ENCODE peak calls at places on chromosomes 11 and 22, in five cellular contexts. R is AG04450, I is astrocyte of the spinal cord, X is psoas muscle, E is fibroblast of lung. K is an unnamed sample.

GRCh38 chr11:64856382-64857227 is 12.2 kb upstream of the CDC42BPG start:
- DNase-seq in R (no peak), I (peak), X (peak), E (peak), K (peak)

GRCh38 chr11:36840378-36840777 is 242.3 kb upstream of the RAG2 start:
- DNase-seq in R (no peak), I (no peak), X (no peak), E (no peak), K (no peak)

GRCh38 chr22:28703436-28703835 is 23.8 kb upstream of the TTC28 start:
- DNase-seq in R (no peak), I (no peak), X (no peak), E (no peak), K (peak)

GRCh38 chr22:33792837-33793236 is 127.4 kb downstream of the LARGE1 start:
- DNase-seq in R (no peak), I (no peak), X (no peak), E (no peak), K (no peak)

GRCh38 chr11:34345991-34346480 is 11.8 kb downstream of the ABTB2 start:
- DNase-seq in R (no peak), I (peak), X (peak), E (peak), K (peak)

GRCh38 chr11:116207349-116207748 is 565.4 kb downstream of the BUD13 start:
- DNase-seq in R (no peak), I (no peak), X (no peak), E (no peak), K (no peak)

GRCh38 chr11:5038336-5038735 is 8.0 kb upstream of the OR52J3 start:
- DNase-seq in R (no peak), I (no peak), X (no peak), E (no peak), K (peak)

GRCh38 chr11:10990637-10991036 is 132.8 kb upstream of the ZBED5 start:
- DNase-seq in R (no peak), I (no peak), X (no peak), E (peak), K (no peak)

GRCh38 chr11:59207988-59208432 is 4.7 kb downstream of the MPEG1 start:
- DNase-seq in R (peak), I (peak), X (no peak), E (peak), K (peak)

GRCh38 chr22:50620861-50621490 is 7.0 kb downstream of the ARSA start:
- DNase-seq in R (no peak), I (peak), X (no peak), E (no peak), K (no peak)

GRCh38 chr11:5966958-5967357 is 1.3 kb downstream of the OR56A5 start:
- DNase-seq in R (no peak), I (no peak), X (no peak), E (no peak), K (no peak)

GRCh38 chr22:26581769-26582168 is 8.2 kb downstream of the TPST2 start:
- DNase-seq in R (no peak), I (no peak), X (no peak), E (no peak), K (no peak)

GRCh38 chr11:34002420-34002819 is 49.1 kb upstream of the CAPRIN1 start:
- DNase-seq in R (no peak), I (no peak), X (no peak), E (no peak), K (no peak)

GRCh38 chr11:10208045-10208674 is 85.9 kb downstream of the SBF2 start:
- DNase-seq in R (no peak), I (peak), X (no peak), E (peak), K (peak)

GRCh38 chr11:27934830-27935145 is 173.2 kb downstream of the KIF18A start:
- DNase-seq in R (peak), I (peak), X (no peak), E (peak), K (peak)

GRCh38 chr11:22832315-22833041 is 2.9 kb upstream of the SVIP start:
- DNase-seq in R (no peak), I (no peak), X (no peak), E (no peak), K (no peak)

GRCh38 chr22:47144076-47144765 is 381.8 kb downstream of the TBC1D22A start:
- DNase-seq in R (no peak), I (no peak), X (no peak), E (no peak), K (no peak)

GRCh38 chr11:60937144-60937527 is 12.9 kb downstream of the TMEM132A start:
- DNase-seq in R (no peak), I (no peak), X (no peak), E (no peak), K (peak)

GRCh38 chr11:359181-359714 is 10.1 kb upstream of the B4GALNT4 start:
- DNase-seq in R (no peak), I (no peak), X (no peak), E (no peak), K (peak)

GRCh38 chr11:454043-454442 is 4.0 kb downstream of the PTDSS2 start:
- DNase-seq in R (no peak), I (no peak), X (no peak), E (no peak), K (no peak)

GRCh38 chr11:131724436-131724995 is 354.1 kb downstream of the NTM start:
- DNase-seq in R (no peak), I (no peak), X (no peak), E (no peak), K (no peak)

GRCh38 chr22:42371112-42371900 is 60.9 kb downstream of the NFAM1 start:
- DNase-seq in R (no peak), I (no peak), X (no peak), E (no peak), K (no peak)

GRCh38 chr22:48192071-48192470 is 1429.6 kb downstream of the TBC1D22A start:
- DNase-seq in R (no peak), I (no peak), X (no peak), E (no peak), K (no peak)
- TF ChIP-seq CTCF in R (no peak), I (no peak), X (no peak), E (no peak), K (no peak)

DNA sequence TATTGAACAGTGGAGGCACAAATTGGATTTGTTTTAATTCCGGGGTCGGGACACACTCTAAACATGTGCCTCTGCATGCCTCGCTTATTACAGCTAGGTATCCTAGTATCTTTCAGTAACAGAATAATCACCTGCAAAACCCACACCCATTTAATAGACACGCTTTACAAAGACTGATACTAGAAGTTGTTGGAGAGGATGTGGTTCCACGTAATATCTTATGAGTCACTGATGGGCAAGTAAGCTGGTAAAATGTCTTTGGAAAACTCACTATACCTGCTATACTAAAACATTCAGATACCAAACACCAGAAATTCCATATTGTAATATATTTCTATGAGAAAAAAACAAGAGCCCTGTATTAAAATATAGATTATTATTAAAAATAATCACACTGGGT is 84.0 kb downstream of the GGTLC2 start:
- DNase-seq in R (no peak), I (no peak), X (no peak), E (no peak), K (peak)
- H3K4me3 ChIP-seq in R (no peak), I (no peak), X (no peak), E (no peak), K (no peak)

GRCh38 chr22:30246962-30247376 is 410 bp upstream of the LIF start:
- DNase-seq in R (no peak), I (no peak), X (no peak), E (no peak), K (no peak)
- TF ChIP-seq CTCF in R (no peak), I (no peak), X (no peak), E (no peak), K (no peak)

DNA sequence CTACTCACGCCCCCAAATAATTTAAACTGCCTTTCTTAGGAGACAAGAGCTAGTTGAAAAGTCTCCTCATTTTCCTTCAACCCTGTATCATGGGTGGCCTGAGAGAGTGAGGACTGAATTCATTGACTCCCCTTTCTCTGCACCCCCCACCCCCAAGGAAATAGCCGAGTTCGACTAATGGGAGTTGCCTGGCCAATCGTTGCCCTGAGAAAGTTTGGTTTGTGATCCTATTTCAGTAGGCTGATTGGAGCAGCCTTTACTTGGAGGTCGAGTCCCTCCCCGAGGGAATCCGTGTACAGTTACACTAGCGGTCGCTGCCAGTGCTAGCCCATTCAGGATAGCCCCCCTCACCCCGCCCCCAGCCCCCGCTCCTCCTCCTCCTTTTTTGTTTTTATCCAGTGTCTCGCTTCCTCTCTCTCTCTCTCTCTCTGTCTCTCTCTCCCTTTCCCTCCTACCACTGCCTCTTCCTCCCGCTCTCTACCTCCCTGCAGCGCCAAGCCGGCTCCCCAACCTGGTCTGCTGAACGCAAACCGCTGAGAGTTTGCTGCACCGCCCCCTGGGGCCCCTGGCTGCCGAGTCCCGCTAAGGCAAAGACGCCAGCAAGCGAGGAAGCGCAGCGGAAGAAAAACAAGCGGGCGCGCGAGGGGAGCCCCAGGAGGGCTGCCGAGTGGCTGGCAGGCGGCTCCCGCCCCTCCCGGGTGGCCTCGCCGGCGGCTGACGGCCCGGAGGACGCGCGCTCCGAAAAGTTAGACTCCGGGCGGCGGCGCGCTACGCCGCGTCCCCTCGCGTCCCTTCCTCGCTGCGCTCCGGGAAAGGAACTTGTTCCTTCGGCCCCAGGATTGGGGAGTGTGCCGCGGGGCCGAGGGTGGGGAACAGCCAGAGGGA is at the start of gene GRAMD1B:
- DNase-seq in R (peak), I (peak), X (peak), E (peak), K (peak)
- H3K4me3 ChIP-seq in R (peak), I (peak), X (peak), E (peak), K (peak)

GRCh38 chr11:62676698-62677097 is 2.2 kb downstream of the UBXN1 start:
- DNase-seq in R (no peak), I (no peak), X (no peak), E (no peak), K (no peak)
- TF ChIP-seq CTCF in R (no peak), I (no peak), X (no peak), E (no peak), K (no peak)

GRCh38 chr11:124320097-124320496 is at the start of gene OR8D2:
- DNase-seq in R (no peak), I (no peak), X (no peak), E (no peak), K (no peak)
- H3K4me3 ChIP-seq in R (no peak), I (no peak), X (no peak), E (no peak), K (no peak)

GRCh38 chr22:20174785-20175596 is 24.1 kb upstream of the CCDC188 start:
- DNase-seq in R (no peak), I (no peak), X (no peak), E (peak), K (peak)
- TF ChIP-seq CTCF in R (peak), I (peak), X (no peak), E (peak), K (peak)

DNA sequence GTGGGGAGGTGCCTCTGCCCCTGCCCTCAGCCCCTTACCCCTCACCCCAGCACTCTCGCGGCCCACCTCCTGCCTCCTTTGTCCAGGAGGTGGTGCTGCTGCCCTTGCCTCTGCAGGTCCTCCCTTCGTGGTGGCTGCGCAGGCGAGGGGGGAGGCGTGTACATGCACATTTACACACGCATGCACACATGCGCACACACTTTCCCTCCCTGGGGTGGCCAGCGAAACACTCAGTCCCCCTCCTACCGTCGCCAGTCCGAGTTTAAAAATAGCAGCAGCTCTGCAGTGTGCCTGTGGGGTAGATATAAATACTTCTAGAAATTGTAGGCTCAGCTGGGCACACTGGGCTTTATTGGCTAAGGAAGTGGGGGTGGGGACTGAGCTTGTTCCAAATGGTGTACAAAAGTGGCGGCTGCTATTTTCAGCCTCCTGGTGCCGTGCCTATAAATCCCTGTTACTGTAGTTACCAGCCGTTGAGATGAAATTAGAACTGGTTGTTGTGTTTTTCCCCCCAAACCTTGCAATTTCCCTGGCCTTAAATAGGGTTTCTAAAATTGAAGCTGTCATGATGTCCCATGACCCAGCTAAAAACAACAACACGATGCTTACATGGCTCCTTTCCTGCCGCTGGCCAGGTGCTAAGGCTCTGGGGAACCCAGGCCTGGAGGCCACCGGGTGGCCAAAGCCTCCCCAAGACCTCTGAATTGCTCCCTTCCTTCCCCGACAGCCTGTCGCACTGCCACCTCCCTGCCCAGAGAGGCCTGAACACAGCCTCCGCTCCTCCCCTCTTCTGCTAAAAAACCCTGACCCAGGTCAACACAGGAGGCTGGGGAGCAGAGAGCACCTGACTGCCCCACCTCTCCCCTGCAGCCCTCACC is 12.4 kb downstream of the PICK1 start:
- DNase-seq in R (peak), I (peak), X (peak), E (peak), K (peak)
- H3K4me3 ChIP-seq in R (no peak), I (no peak), X (peak), E (peak), K (no peak)

GRCh38 chr22:31818481-31819392 is 64.9 kb downstream of the DEPDC5 start:
- DNase-seq in R (no peak), I (peak), X (no peak), E (peak), K (peak)
- TF ChIP-seq CTCF in R (no peak), I (peak), X (no peak), E (no peak), K (no peak)